ENCODE peak calls at places on chromosomes 3 and 15, in six cellular contexts. L is endothelial cell of umbilical vein, I is astrocyte of the cerebellum, Z is GM13977, Q is B cell, H is uterus. J is an unnamed sample.

GRCh38 chr3:52021869-52022268 is 26.2 kb upstream of the RPL29 start:
- DNase-seq in L (no peak), I (no peak), Z (no peak), Q (no peak), H (peak), J (no peak)

GRCh38 chr3:158768361-158768787 is 33.5 kb upstream of the MFSD1 start:
- DNase-seq in L (peak), I (no peak), Z (no peak), Q (no peak), H (peak), J (no peak)

GRCh38 chr3:112086018-112086854 is at the start of gene C3orf52:
- DNase-seq in L (peak), I (peak), Z (peak), Q (peak), H (peak), J (peak)

GRCh38 chr15:92958105-92958504 is 58.0 kb downstream of the CHD2 start:
- DNase-seq in L (no peak), I (peak), Z (no peak), Q (no peak), H (no peak), J (no peak)

GRCh38 chr3:72891053-72891855 is 3.4 kb downstream of the GXYLT2 start:
- DNase-seq in L (no peak), I (peak), Z (no peak), Q (no peak), H (peak), J (no peak)

GRCh38 chr3:196323723-196324122 is 5.7 kb upstream of the DYNLT2B start:
- DNase-seq in L (no peak), I (no peak), Z (no peak), Q (no peak), H (no peak), J (no peak)

GRCh38 chr3:46372492-46373359 is 2.0 kb downstream of the CCR5 start:
- DNase-seq in L (no peak), I (peak), Z (no peak), Q (no peak), H (no peak), J (peak)

GRCh38 chr3:143657391-143657790 is 190.9 kb downstream of the SLC9A9 start:
- DNase-seq in L (no peak), I (no peak), Z (no peak), Q (no peak), H (no peak), J (no peak)

GRCh38 chr15:57589276-57590073 is 2.2 kb upstream of the MYZAP start:
- DNase-seq in L (no peak), I (no peak), Z (no peak), Q (no peak), H (no peak), J (no peak)

GRCh38 chr3:183268361-183268760 is 15.3 kb downstream of the B3GNT5 start:
- DNase-seq in L (no peak), I (no peak), Z (no peak), Q (no peak), H (no peak), J (no peak)

GRCh38 chr3:49476563-49476962 is 6.5 kb downstream of the DAG1 start:
- DNase-seq in L (peak), I (no peak), Z (peak), Q (no peak), H (no peak), J (peak)

GRCh38 chr3:26353052-26353451 is 269.5 kb upstream of the LRRC3B start:
- DNase-seq in L (no peak), I (no peak), Z (no peak), Q (no peak), H (no peak), J (no peak)

GRCh38 chr15:75410196-75410595 is 41.3 kb downstream of the SIN3A start:
- DNase-seq in L (no peak), I (no peak), Z (no peak), Q (no peak), H (no peak), J (no peak)

GRCh38 chr15:89401636-89402252 is 67.1 kb upstream of the POLG start:
- DNase-seq in L (no peak), I (no peak), Z (no peak), Q (no peak), H (no peak), J (peak)

GRCh38 chr15:72131922-72132321 is 13.7 kb downstream of the SENP8 start:
- DNase-seq in L (no peak), I (no peak), Z (no peak), Q (no peak), H (no peak), J (no peak)

GRCh38 chr15:72127724-72128322 is 9.6 kb downstream of the SENP8 start:
- DNase-seq in L (no peak), I (no peak), Z (no peak), Q (no peak), H (no peak), J (no peak)

GRCh38 chr15:72124218-72124617 is 6.0 kb downstream of the SENP8 start:
- DNase-seq in L (peak), I (no peak), Z (no peak), Q (no peak), H (no peak), J (no peak)

GRCh38 chr15:72130272-72130671 is 12.1 kb downstream of the SENP8 start:
- DNase-seq in L (no peak), I (no peak), Z (no peak), Q (no peak), H (no peak), J (no peak)

GRCh38 chr15:72128360-72128759 is 10.2 kb downstream of the SENP8 start:
- DNase-seq in L (no peak), I (no peak), Z (no peak), Q (no peak), H (no peak), J (no peak)
- TF ChIP-seq CTCF in L (no peak), I (no peak), Z (no peak), Q (no peak), H (no peak), J (no peak)

DNA sequence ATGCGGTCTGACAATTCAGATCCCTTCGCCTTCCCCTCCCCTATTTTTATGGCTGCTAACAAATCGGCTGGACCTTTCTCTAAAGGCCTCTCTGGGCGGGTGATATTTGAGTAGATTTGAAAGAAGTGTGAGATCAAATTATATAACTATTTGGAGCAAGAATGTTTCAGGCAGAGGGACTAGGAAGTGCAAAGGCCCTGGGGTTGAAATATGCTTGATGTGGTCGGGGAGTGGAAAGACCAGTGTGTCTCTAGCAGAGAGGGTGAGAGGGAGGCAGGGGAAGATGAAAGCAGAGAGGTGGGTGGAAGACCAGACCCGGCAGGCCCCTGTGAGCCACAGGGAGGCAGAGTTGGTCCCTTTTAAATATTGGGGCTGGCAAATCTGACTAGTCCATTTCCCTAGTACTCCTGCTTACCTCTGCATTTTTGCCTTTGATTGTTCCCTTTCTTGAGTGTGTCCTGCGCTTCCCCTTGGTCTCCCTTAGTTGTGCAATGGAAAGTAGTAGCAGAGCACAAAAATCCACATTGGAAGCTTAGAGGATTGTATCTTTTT is 32.3 kb downstream of the SLCO3A1 start:
- DNase-seq in L (no peak), I (no peak), Z (no peak), Q (no peak), H (no peak), J (no peak)
- TF ChIP-seq CTCF in L (no peak), I (no peak), Z (no peak), Q (no peak), H (no peak), J (no peak)

DNA sequence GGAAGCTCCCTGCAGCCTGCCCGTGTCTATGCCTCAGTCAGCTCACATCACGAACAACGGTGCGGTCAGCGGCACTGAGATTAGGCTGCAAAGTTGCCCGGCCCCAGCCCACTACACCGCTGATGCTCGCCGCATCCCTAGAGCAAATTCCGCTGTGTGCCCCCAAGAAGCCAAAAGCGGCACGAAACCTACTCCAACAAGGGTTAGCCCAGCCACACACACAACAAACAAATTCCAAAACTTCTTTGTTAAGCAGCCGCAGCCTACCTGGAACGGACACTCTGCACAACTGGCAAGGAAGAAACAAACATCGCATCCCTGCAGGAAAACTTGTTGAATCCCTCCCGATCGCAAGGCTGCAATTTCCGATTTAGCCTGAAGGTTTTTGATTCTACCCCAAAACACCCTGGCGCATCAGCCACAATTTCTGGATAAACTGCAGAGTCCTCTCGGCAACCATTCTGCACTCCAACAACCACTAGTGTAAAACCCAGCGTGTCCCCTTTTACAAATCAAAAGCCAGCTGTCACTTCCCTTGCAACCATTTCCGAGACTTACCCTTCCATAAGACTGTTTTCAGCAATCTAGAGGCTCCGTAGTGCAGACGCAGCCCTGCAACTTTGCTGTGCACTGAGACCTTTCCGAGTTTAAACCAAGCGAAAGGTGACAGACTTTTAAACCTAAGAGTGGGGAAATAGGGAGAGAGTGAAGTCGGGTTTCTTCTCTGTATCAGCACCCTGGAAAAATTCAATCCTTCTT is 425 bp downstream of the ROBO1 start:
- DNase-seq in L (peak), I (peak), Z (no peak), Q (no peak), H (no peak), J (no peak)
- TF ChIP-seq CTCF in L (peak), I (peak), Z (no peak), Q (no peak), H (no peak), J (no peak)

DNA sequence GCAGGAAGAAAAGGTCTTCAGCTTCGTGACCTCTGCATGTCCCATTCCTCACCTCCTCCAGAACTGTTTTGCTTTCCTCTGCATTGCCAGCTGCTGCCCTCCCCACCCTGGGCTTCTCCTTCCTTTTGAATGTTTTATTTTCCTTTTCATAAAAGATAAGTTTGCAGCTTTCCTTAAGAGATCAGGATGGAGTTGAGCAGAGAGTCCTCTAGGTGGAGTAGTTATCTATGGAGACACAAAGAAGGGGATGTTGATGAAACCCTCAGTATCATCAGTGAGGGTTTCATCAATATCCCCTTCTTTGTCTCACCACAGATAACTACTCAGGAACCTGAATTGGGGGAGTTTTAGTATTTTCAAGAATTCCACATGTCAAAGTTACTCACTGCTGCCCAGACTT is 19.0 kb upstream of the SLC25A36 start:
- DNase-seq in L (peak), I (no peak), Z (peak), Q (peak), H (no peak), J (peak)
- TF ChIP-seq CTCF in L (no peak), I (peak), Z (peak), Q (peak), H (no peak), J (peak)

GRCh38 chr3:169966086-169966950 is at the start of gene SEC62:
- DNase-seq in L (peak), I (peak), Z (peak), Q (peak), H (peak), J (peak)
- TF ChIP-seq CTCF in L (peak), I (peak), Z (peak), Q (peak), H (peak), J (peak)

GRCh38 chr3:141052570-141053069 is 1.5 kb downstream of the SPSB4 start:
- DNase-seq in L (no peak), I (no peak), Z (no peak), Q (no peak), H (no peak), J (no peak)

GRCh38 chr3:141051641-141052569 is 758 bp downstream of the SPSB4 start:
- DNase-seq in L (no peak), I (no peak), Z (no peak), Q (no peak), H (no peak), J (no peak)

GRCh38 chr3:141049681-141050080 is 1.5 kb upstream of the SPSB4 start:
- DNase-seq in L (no peak), I (no peak), Z (no peak), Q (no peak), H (no peak), J (no peak)

GRCh38 chr3:141050576-141050912 is 603 bp upstream of the SPSB4 start:
- DNase-seq in L (no peak), I (no peak), Z (no peak), Q (no peak), H (no peak), J (no peak)

DNA sequence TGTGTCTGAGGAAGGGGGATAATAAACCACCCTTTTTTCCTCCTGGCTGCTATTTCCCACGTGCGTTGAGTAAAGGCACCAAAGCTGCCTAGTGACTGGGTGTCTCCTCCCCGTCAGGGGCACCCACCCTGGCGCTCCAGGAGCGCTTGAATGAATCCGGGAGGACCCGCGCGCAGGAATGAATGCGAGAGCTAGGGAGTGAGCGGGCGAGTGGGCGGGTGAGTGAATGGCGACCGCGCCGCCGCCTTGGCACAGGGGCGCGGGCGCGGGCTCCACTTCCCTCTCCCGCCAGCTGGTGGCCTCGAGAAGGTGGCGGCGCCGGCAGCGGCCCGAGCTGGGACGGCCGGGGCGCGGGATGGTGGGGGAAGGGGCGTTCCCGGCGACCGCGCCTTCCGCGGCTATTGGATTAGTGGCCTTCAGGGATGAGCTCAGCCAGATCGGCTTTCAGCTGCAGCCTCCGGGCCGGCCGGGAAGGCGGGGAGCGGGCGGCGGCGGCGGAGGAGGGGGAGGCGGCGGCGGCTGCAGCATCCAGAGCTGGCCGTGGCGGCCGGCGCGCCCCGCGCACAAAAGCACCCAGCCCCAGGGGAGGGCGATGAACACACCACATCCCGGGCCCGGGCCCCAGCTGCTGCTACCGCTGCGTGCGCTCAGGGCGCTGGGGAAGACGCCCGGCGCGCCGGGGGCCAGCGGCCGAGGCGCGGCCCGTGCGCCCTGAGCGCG is at the start of gene SPSB4:
- DNase-seq in L (peak), I (no peak), Z (peak), Q (peak), H (no peak), J (no peak)
- TF ChIP-seq CTCF in L (peak), I (no peak), Z (peak), Q (no peak), H (peak), J (no peak)

GRCh38 chr3:171349392-171349791 is 110.8 kb downstream of the TNIK start:
- DNase-seq in L (peak), I (no peak), Z (no peak), Q (no peak), H (no peak), J (no peak)
- TF ChIP-seq CTCF in L (no peak), I (no peak), Z (no peak), Q (no peak), H (no peak), J (no peak)

DNA sequence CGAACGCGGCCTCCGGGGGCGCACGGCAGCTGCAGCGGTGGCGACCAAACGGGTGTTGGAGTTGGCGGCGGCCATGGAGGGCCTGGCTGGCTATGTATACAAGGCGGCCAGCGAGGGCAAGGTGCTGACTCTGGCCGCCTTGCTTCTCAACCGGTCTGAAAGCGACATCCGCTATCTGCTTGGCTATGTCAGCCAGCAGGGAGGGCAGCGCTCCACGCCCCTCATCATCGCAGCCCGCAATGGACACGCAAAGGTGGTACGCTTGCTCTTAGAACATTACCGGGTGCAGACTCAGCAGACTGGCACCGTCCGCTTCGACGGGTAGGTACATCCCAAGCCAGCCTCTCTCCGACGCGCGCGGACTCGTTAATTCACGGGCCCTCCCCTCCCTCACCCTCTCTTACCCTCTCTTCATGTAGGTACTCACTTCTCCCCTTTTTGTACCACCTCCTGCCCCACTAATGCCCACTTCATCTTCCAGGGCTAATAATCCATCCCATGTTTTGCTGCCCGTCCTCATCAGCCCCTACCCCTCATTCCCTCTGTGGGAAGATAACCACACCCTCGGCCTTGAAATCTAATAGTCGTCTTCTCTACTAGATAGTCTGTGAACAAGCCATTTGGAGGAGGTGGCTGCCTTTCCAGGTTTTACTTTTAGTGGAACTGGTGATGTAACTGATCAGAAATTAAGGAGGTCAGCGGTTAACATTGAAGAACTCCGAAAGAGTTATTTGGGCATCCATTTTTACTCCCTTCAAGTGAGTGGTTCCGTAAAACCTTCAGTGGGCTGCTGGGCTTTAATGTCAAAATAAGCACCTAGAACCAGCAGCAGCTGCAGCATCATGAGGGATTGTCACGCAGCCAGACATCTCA is 1.0 kb downstream of the FEM1B start:
- DNase-seq in L (peak), I (no peak), Z (no peak), Q (no peak), H (peak), J (no peak)
- TF ChIP-seq CTCF in L (no peak), I (no peak), Z (peak), Q (peak), H (no peak), J (peak)

GRCh38 chr15:71115567-71116351 is 488 bp downstream of the THSD4 start:
- DNase-seq in L (no peak), I (no peak), Z (peak), Q (peak), H (peak), J (peak)
- TF ChIP-seq CTCF in L (no peak), I (no peak), Z (no peak), Q (no peak), H (peak), J (no peak)